ENCODE peak calls at places on chromosomes 5 and 9, in ten cellular contexts. A, Q, G, U, B, J, D, N, M and F are unnamed samples.

GRCh38 chr9:31745468-31745867 is 639.0 kb upstream of the ACO1 start:
- DNase-seq in G (no peak), Q (no peak), N (no peak), M (no peak), D (no peak), A (no peak), U (no peak), B (no peak), J (no peak), F (no peak)

GRCh38 chr5:77981820-77982219 is 205.7 kb upstream of the TBCA start:
- DNase-seq in B (no peak), Q (no peak), G (no peak), J (no peak), U (no peak), A (no peak), D (no peak), M (no peak), N (no peak), F (no peak)

GRCh38 chr5:148909001-148909400 is 82.6 kb downstream of the ADRB2 start:
- DNase-seq in N (no peak), A (no peak), J (no peak), M (no peak), B (no peak), G (no peak), Q (peak; percentile 47), D (no peak), U (no peak), F (no peak)

GRCh38 chr5:109319351-109319750 is 90.4 kb downstream of the PJA2 start:
- DNase-seq in A (no peak), G (no peak), D (no peak), M (no peak), J (no peak), Q (no peak), B (no peak), N (no peak), U (no peak), F (no peak)

GRCh38 chr5:166073921-166074838 is 2217.3 kb upstream of the WWC1 start:
- DNase-seq in J (no peak), B (no peak), N (no peak), D (no peak), G (no peak), M (no peak), A (peak; percentile 18), U (peak; percentile 64), Q (no peak), F (no peak)

GRCh38 chr9:77848897-77849296 is 182.7 kb downstream of the GNAQ start:
- DNase-seq in B (peak; percentile 66), D (peak; percentile 89), U (no peak), M (no peak), Q (peak; percentile 88), G (peak; percentile 36), A (no peak), N (peak; percentile 43), J (no peak), F (no peak)

GRCh38 chr5:76556511-76557221 is 66.5 kb downstream of the F2RL2 start:
- DNase-seq in B (no peak), J (no peak), G (no peak), M (no peak), U (no peak), D (no peak), A (no peak), Q (peak; percentile 21), N (no peak), F (no peak)

GRCh38 chr9:17862081-17862480 is 283.2 kb downstream of the SH3GL2 start:
- DNase-seq in U (no peak), D (no peak), B (no peak), M (no peak), N (no peak), A (no peak), J (no peak), G (no peak), Q (no peak), F (no peak)

GRCh38 chr5:96927008-96927407 is 8.9 kb upstream of the LNPEP start:
- DNase-seq in B (no peak), J (no peak), N (no peak), G (no peak), M (no peak), A (no peak), Q (peak; percentile 44), U (no peak), D (no peak), F (no peak)

DNA sequence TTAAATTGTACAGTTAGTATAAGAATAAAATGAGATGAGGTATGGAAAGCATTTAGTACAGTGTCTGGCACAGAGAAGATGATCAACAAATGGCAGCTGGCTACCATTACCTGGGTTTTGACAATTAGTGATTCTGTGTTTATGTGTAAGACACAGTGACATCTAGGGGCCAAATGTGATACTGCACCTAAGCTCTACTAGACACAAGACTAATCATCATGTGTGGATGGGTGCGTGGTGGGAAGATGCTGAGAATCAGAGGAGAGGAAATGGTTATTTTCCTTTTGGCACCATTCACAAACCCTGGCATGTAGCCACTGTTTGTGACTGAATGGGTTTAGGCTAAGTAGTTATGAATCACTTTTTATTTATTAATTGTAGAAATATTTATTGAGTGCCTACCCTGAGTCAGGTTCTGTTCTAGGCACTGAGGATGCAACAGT is 109.8 kb upstream of the TBC1D2 start:
- DNase-seq in J (no peak), Q (peak; percentile 56), D (no peak), G (no peak), A (peak; percentile 30), B (no peak), U (no peak), N (no peak), M (no peak), F (peak; percentile 18)
- TF ChIP-seq CTCF in J (peak; percentile 26), Q (peak; percentile 50), D (no peak), G (peak; percentile 14), A (peak; percentile 63), B (peak; percentile 50), U (peak; percentile 68), N (no peak), M (peak; percentile 60), F (peak; percentile 72)

DNA sequence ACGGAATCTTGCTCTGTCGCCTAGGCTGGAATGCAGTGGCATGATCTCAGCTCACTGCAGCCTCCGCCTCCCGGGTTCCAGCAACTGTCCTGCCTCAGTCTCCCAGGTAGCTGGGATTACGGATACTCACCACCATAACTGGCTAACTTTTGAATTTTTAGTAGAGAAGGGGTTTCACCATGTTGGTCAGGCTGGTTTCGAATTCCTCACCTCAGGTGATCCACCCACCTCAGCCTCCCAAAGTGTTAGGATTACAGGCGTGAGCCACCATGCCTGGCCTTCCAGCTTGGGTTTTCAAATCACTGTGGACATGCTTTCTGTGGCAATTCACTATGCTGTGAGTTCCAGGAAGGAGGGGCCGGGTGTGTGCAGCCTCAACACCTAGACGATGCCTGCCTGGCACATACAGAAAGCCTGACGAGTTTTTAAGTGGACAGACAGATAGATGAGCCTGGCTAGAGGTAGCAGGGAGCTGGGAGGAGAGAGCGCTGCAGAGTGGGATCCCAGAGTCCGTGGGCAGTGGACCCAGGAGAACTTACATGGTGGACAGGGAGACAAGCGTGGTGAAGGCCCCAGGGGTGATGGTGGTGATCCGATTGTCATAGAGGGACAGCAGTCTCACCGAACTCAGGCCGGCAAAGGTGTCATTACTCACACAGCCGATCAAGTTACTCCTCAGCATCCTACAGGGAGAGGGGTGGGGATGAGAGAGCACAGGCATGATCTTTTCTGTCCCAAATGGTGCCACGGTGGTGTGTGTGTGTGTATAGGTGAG is 173.4 kb upstream of the PANK3 start:
- DNase-seq in D (no peak), M (no peak), J (no peak), U (no peak), B (no peak), A (no peak), N (no peak), G (no peak), Q (no peak), F (no peak)
- TF ChIP-seq CTCF in D (no peak), M (no peak), J (no peak), U (no peak), B (no peak), A (no peak), N (no peak), G (no peak), Q (no peak), F (no peak)

GRCh38 chr5:139806726-139807646 is 11.4 kb downstream of the PSD2 start:
- DNase-seq in A (no peak), G (no peak), Q (no peak), N (no peak), J (no peak), D (no peak), U (no peak), M (no peak), B (no peak), F (no peak)
- TF ChIP-seq CTCF in A (no peak), G (no peak), Q (no peak), N (no peak), J (no peak), D (no peak), U (no peak), M (no peak), B (no peak), F (no peak)

GRCh38 chr5:21649969-21650368 is 1203.2 kb downstream of the CDH12 start:
- DNase-seq in J (no peak), M (no peak), B (peak; percentile 15), A (no peak), G (no peak), D (no peak), N (no peak), U (no peak), Q (no peak), F (no peak)
- TF ChIP-seq CTCF in J (no peak), M (no peak), B (no peak), A (no peak), G (no peak), D (no peak), N (no peak), U (no peak), Q (no peak), F (no peak)

DNA sequence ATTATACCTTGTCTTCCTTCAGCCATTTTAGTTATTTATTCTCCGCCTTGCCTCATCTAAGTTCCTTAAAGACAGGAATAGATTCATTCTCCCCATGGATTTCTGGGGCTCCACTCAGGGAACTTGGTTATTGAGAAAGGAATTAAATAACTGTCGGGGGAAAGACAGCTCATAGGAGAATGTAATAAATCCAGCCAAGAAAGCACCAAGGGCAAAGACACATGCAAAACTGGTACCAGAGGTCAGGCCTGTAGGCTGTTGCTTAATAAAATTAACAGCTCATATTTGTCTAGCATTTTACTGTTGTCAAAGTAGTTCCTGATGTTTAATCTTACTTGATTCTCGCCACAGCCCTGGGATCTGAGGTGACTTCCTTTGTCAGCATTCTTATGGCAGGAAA is 357.2 kb downstream of the TMEM38B start:
- DNase-seq in U (no peak), A (no peak), B (no peak), G (no peak), M (no peak), Q (no peak), D (no peak), J (no peak), N (no peak), F (no peak)
- TF ChIP-seq CTCF in U (no peak), A (no peak), B (no peak), G (no peak), M (no peak), Q (no peak), D (no peak), J (no peak), N (no peak), F (no peak)